ENCODE peak calls at places on chromosome 19, in eight cellular contexts. L is head of caudate nucleus, M is activated T-helper 1 cell treated with Interleukin-2 at 50 U/mL for 16 hours, F is NCI-H524, Q is GM23338, U is AG04450, C is NCI-H69, D is esophagus squamous epithelium. R is an unnamed sample.
A peak's percentile ranks its signal among the peaks of the same experiment; 100 is the strongest.

GRCh38 chr19:46147791-46148288 is at the start of gene IGFL2:
- DNase-seq in U (no peak), Q (no peak), C (no peak), L (no peak), D (no peak), F (no peak), M (no peak), R (no peak)

GRCh38 chr19:18415177-18415867 is 3.9 kb upstream of the SSBP4 start:
- DNase-seq in C (peak; percentile 95), U (no peak), L (peak; percentile 57), D (no peak), M (no peak), Q (no peak), F (no peak), R (no peak)

GRCh38 chr19:42048992-42049391 is 21.0 kb downstream of the GRIK5 start:
- DNase-seq in L (no peak), M (no peak), Q (no peak), U (no peak), F (no peak), C (no peak), D (no peak), R (no peak)

GRCh38 chr19:37999309-38000213 is 92.6 kb downstream of the SIPA1L3 start:
- DNase-seq in Q (no peak), D (no peak), C (no peak), L (no peak), U (peak; percentile 92), F (no peak), M (no peak), R (no peak)

GRCh38 chr19:51501594-51502263 is at the start of gene SIGLEC12:
- DNase-seq in C (no peak), U (no peak), D (no peak), M (no peak), L (peak; percentile 63), Q (no peak), F (no peak), R (no peak)

GRCh38 chr19:51689751-51690358 is 3.3 kb upstream of the SPACA6 start:
- DNase-seq in U (no peak), D (no peak), M (no peak), Q (peak; percentile 82), L (peak; percentile 75), C (peak; percentile 84), F (no peak), R (no peak)

GRCh38 chr19:19873381-19873780 is 7.7 kb downstream of the ZNF253 start:
- DNase-seq in M (no peak), Q (no peak), C (no peak), L (no peak), U (no peak), F (no peak), D (no peak), R (no peak)

GRCh38 chr19:46299004-46299509 is 2.2 kb downstream of the HIF3A start:
- DNase-seq in M (no peak), D (no peak), U (peak; percentile 48), C (peak; percentile 97), F (peak; percentile 92), Q (no peak), L (peak; percentile 97), R (no peak)

GRCh38 chr19:46551175-46551574 is 50.0 kb upstream of the CALM3 start:
- DNase-seq in U (no peak), M (no peak), C (no peak), Q (no peak), F (no peak), D (no peak), L (no peak), R (no peak)

GRCh38 chr19:29677001-29677781 is 11.9 kb downstream of the PLEKHF1 start:
- DNase-seq in D (no peak), L (no peak), F (no peak), U (no peak), M (no peak), C (no peak), Q (peak; percentile 47), R (no peak)

GRCh38 chr19:32876919-32877285 is 7.3 kb upstream of the SLC7A9 start:
- DNase-seq in C (no peak), M (no peak), D (no peak), U (no peak), F (no peak), L (no peak), Q (no peak), R (no peak)

GRCh38 chr19:46240693-46241092 is 11.2 kb downstream of the IGFL1 start:
- DNase-seq in Q (no peak), M (no peak), L (no peak), F (no peak), U (no peak), C (peak; percentile 52), D (no peak), R (no peak)

GRCh38 chr19:19550454-19550842 is 12.4 kb downstream of the CILP2 start:
- DNase-seq in C (no peak), L (no peak), U (no peak), D (no peak), Q (no peak), F (no peak), M (no peak), R (no peak)

GRCh38 chr19:2381151-2381822 is 21.2 kb downstream of the TMPRSS9 start:
- DNase-seq in D (no peak), L (peak; percentile 95), U (no peak), M (no peak), F (no peak), Q (no peak), C (no peak), R (no peak)

GRCh38 chr19:31450696-31451095 is 101.5 kb upstream of the TSHZ3 start:
- DNase-seq in Q (no peak), F (no peak), C (no peak), L (no peak), M (no peak), U (no peak), D (no peak), R (no peak)

GRCh38 chr19:51448011-51448744 is 10.1 kb downstream of the SIGLEC8 start:
- DNase-seq in D (no peak), M (no peak), C (no peak), L (no peak), Q (no peak), F (no peak), U (no peak), R (no peak)

GRCh38 chr19:58559275-58560006 is 1.0 kb upstream of the UBE2M start:
- DNase-seq in Q (peak; percentile 96), C (no peak), L (peak; percentile 95), M (no peak), F (no peak), U (peak; percentile 77), D (no peak), R (no peak)

GRCh38 chr19:57803594-57804325 is 11.0 kb downstream of the ZNF552 start:
- DNase-seq in L (no peak), U (peak; percentile 48), Q (peak; percentile 92), C (peak; percentile 23), D (no peak), F (no peak), M (no peak), R (no peak)

GRCh38 chr19:7771072-7771471 is 8.0 kb downstream of the CLEC4M start:
- DNase-seq in F (no peak), Q (no peak), D (no peak), M (no peak), L (no peak), U (no peak), C (peak; percentile 31), R (no peak)

R was measured in T-helper 17 cell.